ENCODE peak calls at places on chromosomes 7 and 10, in eight cellular contexts. One of them, this sample, is unnamed.

GRCh38 chr10:131802991-131803390 is 97.8 kb upstream of the PPP2R2D start:
- DNase-seq in transverse colon: no peak
- DNase-seq in prostate gland: no peak
- DNase-seq in upper lobe of left lung: no peak
- DNase-seq in HCT116: no peak
- DNase-seq in HL-60: no peak
- DNase-seq in GM23338: no peak
- DNase-seq in spleen: no peak
- DNase-seq in this sample: no peak

GRCh38 chr10:34813626-34814227 is 1.4 kb downstream of the PARD3 start:
- DNase-seq in HL-60: no peak
- DNase-seq in HCT116: no peak
- DNase-seq in transverse colon: peak
- DNase-seq in GM23338: no peak
- DNase-seq in spleen: peak
- DNase-seq in prostate gland: peak
- DNase-seq in upper lobe of left lung: no peak
- DNase-seq in this sample: no peak

GRCh38 chr7:132499065-132499464 is 77.2 kb downstream of the PLXNA4 start:
- DNase-seq in spleen: peak
- DNase-seq in transverse colon: no peak
- DNase-seq in HCT116: no peak
- DNase-seq in upper lobe of left lung: no peak
- DNase-seq in prostate gland: no peak
- DNase-seq in GM23338: no peak
- DNase-seq in HL-60: no peak
- DNase-seq in this sample: no peak

GRCh38 chr7:30911561-30911969 is at the start of gene AQP1:
- DNase-seq in transverse colon: peak
- DNase-seq in spleen: no peak
- DNase-seq in HL-60: no peak
- DNase-seq in GM23338: no peak
- DNase-seq in prostate gland: no peak
- DNase-seq in upper lobe of left lung: peak
- DNase-seq in HCT116: no peak
- DNase-seq in this sample: peak

GRCh38 chr7:127150543-127150942 is 102.2 kb downstream of the GRM8 start:
- DNase-seq in HL-60: no peak
- DNase-seq in prostate gland: no peak
- DNase-seq in HCT116: no peak
- DNase-seq in spleen: no peak
- DNase-seq in GM23338: peak
- DNase-seq in upper lobe of left lung: no peak
- DNase-seq in transverse colon: no peak
- DNase-seq in this sample: no peak

GRCh38 chr7:8176370-8177081 is 85.4 kb downstream of the ICA1 start:
- DNase-seq in transverse colon: peak
- DNase-seq in HL-60: peak
- DNase-seq in HCT116: no peak
- DNase-seq in upper lobe of left lung: peak
- DNase-seq in spleen: peak
- DNase-seq in prostate gland: no peak
- DNase-seq in GM23338: no peak
- DNase-seq in this sample: no peak

GRCh38 chr7:20541615-20542349 is 73.7 kb upstream of the ABCB5 start:
- DNase-seq in prostate gland: no peak
- DNase-seq in GM23338: no peak
- DNase-seq in transverse colon: no peak
- DNase-seq in HCT116: no peak
- DNase-seq in HL-60: no peak
- DNase-seq in upper lobe of left lung: no peak
- DNase-seq in spleen: no peak
- DNase-seq in this sample: no peak

GRCh38 chr7:727806-728460 is 852 bp upstream of the PRKAR1B start:
- DNase-seq in HL-60: no peak
- DNase-seq in prostate gland: no peak
- DNase-seq in upper lobe of left lung: no peak
- DNase-seq in transverse colon: no peak
- DNase-seq in GM23338: peak
- DNase-seq in HCT116: no peak
- DNase-seq in spleen: no peak
- DNase-seq in this sample: peak

GRCh38 chr10:8568401-8568800 is 513.9 kb downstream of the GATA3 start:
- DNase-seq in upper lobe of left lung: no peak
- DNase-seq in GM23338: no peak
- DNase-seq in prostate gland: no peak
- DNase-seq in HL-60: no peak
- DNase-seq in HCT116: no peak
- DNase-seq in transverse colon: no peak
- DNase-seq in spleen: no peak
- DNase-seq in this sample: no peak

GRCh38 chr10:127919418-127920191 is 12.7 kb downstream of the PTPRE start:
- DNase-seq in HCT116: no peak
- DNase-seq in GM23338: peak
- DNase-seq in transverse colon: no peak
- DNase-seq in upper lobe of left lung: no peak
- DNase-seq in prostate gland: no peak
- DNase-seq in HL-60: peak
- DNase-seq in spleen: no peak
- DNase-seq in this sample: no peak

GRCh38 chr7:132500727-132501410 is 75.4 kb downstream of the PLXNA4 start:
- DNase-seq in transverse colon: peak
- DNase-seq in upper lobe of left lung: no peak
- DNase-seq in spleen: peak
- DNase-seq in HL-60: no peak
- DNase-seq in HCT116: no peak
- DNase-seq in GM23338: peak
- DNase-seq in prostate gland: no peak
- DNase-seq in this sample: no peak

GRCh38 chr7:144842377-144842851 is 6.6 kb upstream of the TPK1 start:
- DNase-seq in spleen: peak
- DNase-seq in transverse colon: peak
- DNase-seq in HL-60: no peak
- DNase-seq in GM23338: peak
- DNase-seq in prostate gland: peak
- DNase-seq in upper lobe of left lung: peak
- DNase-seq in HCT116: no peak
- DNase-seq in this sample: no peak

GRCh38 chr10:117461766-117462423 is 80.7 kb upstream of the EMX2 start:
- DNase-seq in GM23338: no peak
- DNase-seq in HCT116: peak
- DNase-seq in transverse colon: peak
- DNase-seq in spleen: peak
- DNase-seq in prostate gland: peak
- DNase-seq in upper lobe of left lung: no peak
- DNase-seq in HL-60: no peak
- DNase-seq in this sample: no peak

GRCh38 chr7:27606270-27607209 is 56.1 kb downstream of the HIBADH start:
- DNase-seq in GM23338: no peak
- DNase-seq in HCT116: no peak
- DNase-seq in upper lobe of left lung: no peak
- DNase-seq in prostate gland: peak
- DNase-seq in transverse colon: no peak
- DNase-seq in HL-60: no peak
- DNase-seq in spleen: no peak
- DNase-seq in this sample: no peak

GRCh38 chr7:152637920-152638580 is 37.9 kb downstream of the XRCC2 start:
- DNase-seq in transverse colon: no peak
- DNase-seq in HL-60: no peak
- DNase-seq in HCT116: no peak
- DNase-seq in spleen: no peak
- DNase-seq in prostate gland: no peak
- DNase-seq in upper lobe of left lung: no peak
- DNase-seq in GM23338: no peak
- DNase-seq in this sample: no peak

GRCh38 chr10:123669901-123670300 is 3.7 kb downstream of the GPR26 start:
- DNase-seq in prostate gland: no peak
- DNase-seq in transverse colon: no peak
- DNase-seq in GM23338: no peak
- DNase-seq in HCT116: no peak
- DNase-seq in HL-60: no peak
- DNase-seq in upper lobe of left lung: no peak
- DNase-seq in spleen: no peak
- DNase-seq in this sample: no peak

GRCh38 chr10:8511026-8511425 is 456.5 kb downstream of the GATA3 start:
- DNase-seq in upper lobe of left lung: no peak
- DNase-seq in prostate gland: no peak
- DNase-seq in HCT116: no peak
- DNase-seq in transverse colon: no peak
- DNase-seq in HL-60: no peak
- DNase-seq in spleen: no peak
- DNase-seq in GM23338: peak
- DNase-seq in this sample: no peak

GRCh38 chr7:141304291-141304690 is 230.4 kb downstream of the TMEM178B start:
- DNase-seq in upper lobe of left lung: no peak
- DNase-seq in GM23338: no peak
- DNase-seq in transverse colon: no peak
- DNase-seq in spleen: no peak
- DNase-seq in HL-60: no peak
- DNase-seq in HCT116: no peak
- DNase-seq in prostate gland: no peak
- DNase-seq in this sample: no peak

GRCh38 chr7:24964177-24964576 is 15.8 kb downstream of the OSBPL3 start:
- DNase-seq in spleen: no peak
- DNase-seq in HL-60: no peak
- DNase-seq in HCT116: no peak
- DNase-seq in prostate gland: no peak
- DNase-seq in upper lobe of left lung: no peak
- DNase-seq in GM23338: no peak
- DNase-seq in transverse colon: no peak
- DNase-seq in this sample: no peak
- H3K27ac ChIP-seq in spleen: no peak
- H3K27ac ChIP-seq in HL-60: no peak
- H3K27ac ChIP-seq in HCT116: no peak
- H3K27ac ChIP-seq in prostate gland: no peak
- H3K27ac ChIP-seq in upper lobe of left lung: no peak
- H3K27ac ChIP-seq in GM23338: no peak
- H3K27ac ChIP-seq in transverse colon: no peak
- H3K27ac ChIP-seq in this sample: no peak

GRCh38 chr7:5425507-5426225 is 2.0 kb upstream of the TNRC18 start:
- DNase-seq in HL-60: peak
- DNase-seq in upper lobe of left lung: peak
- DNase-seq in spleen: peak
- DNase-seq in GM23338: peak
- DNase-seq in transverse colon: peak
- DNase-seq in HCT116: no peak
- DNase-seq in prostate gland: peak
- DNase-seq in this sample: no peak
- TF ChIP-seq POLR2AphosphoS5 in HL-60: peak
- TF ChIP-seq POLR2AphosphoS5 in upper lobe of left lung: peak
- TF ChIP-seq POLR2AphosphoS5 in spleen: peak
- TF ChIP-seq POLR2AphosphoS5 in GM23338: no peak
- TF ChIP-seq POLR2AphosphoS5 in transverse colon: peak
- TF ChIP-seq POLR2AphosphoS5 in HCT116: peak
- TF ChIP-seq POLR2AphosphoS5 in prostate gland: peak
- TF ChIP-seq POLR2AphosphoS5 in this sample: peak

GRCh38 chr10:115846528-115846927 is 426.5 kb downstream of the GFRA1 start:
- DNase-seq in GM23338: no peak
- DNase-seq in upper lobe of left lung: no peak
- DNase-seq in spleen: no peak
- DNase-seq in prostate gland: no peak
- DNase-seq in HL-60: no peak
- DNase-seq in HCT116: no peak
- DNase-seq in transverse colon: no peak
- DNase-seq in this sample: no peak

GRCh38 chr10:115849197-115849596 is 423.8 kb downstream of the GFRA1 start:
- DNase-seq in GM23338: no peak
- DNase-seq in HL-60: no peak
- DNase-seq in upper lobe of left lung: no peak
- DNase-seq in HCT116: no peak
- DNase-seq in prostate gland: no peak
- DNase-seq in transverse colon: no peak
- DNase-seq in spleen: no peak
- DNase-seq in this sample: no peak

GRCh38 chr10:115845958-115846357 is 427.0 kb downstream of the GFRA1 start:
- DNase-seq in prostate gland: no peak
- DNase-seq in HL-60: no peak
- DNase-seq in upper lobe of left lung: no peak
- DNase-seq in GM23338: no peak
- DNase-seq in spleen: no peak
- DNase-seq in HCT116: no peak
- DNase-seq in transverse colon: no peak
- DNase-seq in this sample: no peak

DNA sequence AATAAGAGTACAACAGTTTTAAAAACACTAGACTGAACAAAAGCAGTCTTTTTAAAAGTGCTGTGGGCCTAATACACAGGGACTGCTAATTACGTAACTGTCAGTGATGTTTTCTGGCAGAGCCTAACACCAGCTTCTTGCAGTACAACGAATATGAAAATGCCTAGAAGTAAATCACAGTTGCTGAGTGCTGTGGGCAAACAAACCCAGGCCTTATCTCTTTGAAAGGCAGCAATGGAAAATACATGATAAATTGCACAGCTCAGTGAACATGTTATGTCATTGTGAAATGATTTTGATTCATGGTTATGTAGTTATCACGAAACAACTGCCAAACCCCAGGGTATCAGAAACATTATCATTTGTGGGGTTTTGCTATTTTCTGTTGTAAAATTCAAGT is 428.4 kb downstream of the GFRA1 start:
- DNase-seq in prostate gland: no peak
- DNase-seq in HL-60: no peak
- DNase-seq in spleen: no peak
- DNase-seq in upper lobe of left lung: no peak
- DNase-seq in HCT116: no peak
- DNase-seq in transverse colon: no peak
- DNase-seq in GM23338: no peak
- DNase-seq in this sample: no peak
- H3K27ac ChIP-seq in prostate gland: no peak
- H3K27ac ChIP-seq in HL-60: no peak
- H3K27ac ChIP-seq in spleen: no peak
- H3K27ac ChIP-seq in upper lobe of left lung: no peak
- H3K27ac ChIP-seq in HCT116: no peak
- H3K27ac ChIP-seq in transverse colon: no peak
- H3K27ac ChIP-seq in GM23338: no peak
- H3K27ac ChIP-seq in this sample: no peak

DNA sequence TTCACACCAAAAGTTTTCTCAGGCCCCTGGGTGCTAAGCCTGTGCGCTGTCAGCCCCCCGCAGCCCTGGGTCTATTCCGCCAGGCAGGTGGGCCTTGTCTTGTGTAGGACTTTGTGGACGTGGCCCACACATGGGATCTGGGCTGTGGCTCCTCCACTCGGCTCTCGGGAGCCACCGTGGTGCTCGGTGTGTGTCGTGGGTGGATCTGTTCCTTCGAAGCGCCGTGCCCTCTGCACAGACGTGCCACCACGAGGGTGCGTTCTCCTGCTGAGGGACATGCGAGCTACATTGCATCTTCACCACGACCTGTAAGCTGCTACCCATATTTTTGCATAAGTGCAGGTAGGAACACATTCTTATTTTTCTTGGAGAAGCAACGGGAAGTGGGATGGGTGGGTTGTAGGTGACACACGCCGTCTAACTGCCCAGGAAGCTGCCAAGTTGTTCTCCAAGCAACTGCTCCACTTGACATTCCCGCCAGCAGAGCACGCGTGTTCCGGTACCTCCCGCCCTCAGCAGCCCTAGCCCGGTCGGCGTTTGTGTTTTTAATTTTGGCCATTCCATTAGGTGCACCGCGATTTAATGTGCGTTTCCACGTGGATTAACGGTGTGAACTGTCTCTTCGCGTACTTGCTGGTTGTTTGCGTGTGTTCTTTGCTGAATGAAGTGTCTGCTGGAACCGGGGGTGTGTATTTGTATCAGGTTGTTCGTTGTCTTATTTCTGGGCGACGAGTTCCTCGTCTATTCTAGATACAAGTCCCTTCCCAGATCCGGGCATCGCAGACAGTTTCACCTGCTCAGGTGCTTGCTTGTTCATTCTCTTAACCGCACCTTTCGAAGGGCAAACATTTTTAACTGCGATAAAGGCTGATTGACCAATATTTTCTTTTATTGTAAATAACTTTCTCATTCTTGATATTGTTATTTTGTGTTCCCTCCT is 47.4 kb upstream of the CFAP46 start:
- DNase-seq in transverse colon: no peak
- DNase-seq in spleen: peak
- DNase-seq in prostate gland: no peak
- DNase-seq in HCT116: no peak
- DNase-seq in upper lobe of left lung: no peak
- DNase-seq in HL-60: no peak
- DNase-seq in GM23338: no peak
- DNase-seq in this sample: no peak
- TF ChIP-seq POLR2AphosphoS5 in transverse colon: no peak
- TF ChIP-seq POLR2AphosphoS5 in spleen: no peak
- TF ChIP-seq POLR2AphosphoS5 in prostate gland: no peak
- TF ChIP-seq POLR2AphosphoS5 in HCT116: no peak
- TF ChIP-seq POLR2AphosphoS5 in upper lobe of left lung: no peak
- TF ChIP-seq POLR2AphosphoS5 in HL-60: no peak
- TF ChIP-seq POLR2AphosphoS5 in GM23338: no peak
- TF ChIP-seq POLR2AphosphoS5 in this sample: no peak

This sample was measured in breast epithelium.